ENCODE peak calls at places on chromosomes 13 and 19, in four cellular contexts. R is effector memory CD4-positive, alpha-beta T cell; O is HEK293T; B is SJSA1. F is an unnamed sample.
A peak's percentile ranks its signal among the peaks of the same experiment; 100 is the strongest.

GRCh38 chr19:56119585-56119978 is 1.5 kb downstream of the ZNF787 start:
- DNase-seq in R (no peak), O (no peak), B (no peak), F (peak; percentile 71)

GRCh38 chr19:21321134-21321533 is 8.1 kb downstream of the ZNF708 start:
- DNase-seq in R (no peak), O (no peak), B (no peak), F (no peak)

GRCh38 chr19:5993516-5994406 is 15.8 kb upstream of the RANBP3 start:
- DNase-seq in R (no peak), O (no peak), B (no peak), F (no peak)

GRCh38 chr13:93336733-93337132 is 110.1 kb downstream of the GPC6 start:
- DNase-seq in R (no peak), O (no peak), B (no peak), F (no peak)

GRCh38 chr13:112970552-112971287 is 1.7 kb downstream of the MCF2L start:
- DNase-seq in R (no peak), O (no peak), B (no peak), F (no peak)

GRCh38 chr19:19113040-19113541 is 25.2 kb downstream of the TMEM161A start:
- DNase-seq in R (no peak), O (no peak), B (peak; percentile 32), F (peak; percentile 40)

GRCh38 chr13:36712785-36713184 is 39.0 kb downstream of the SERTM1 start:
- DNase-seq in R (no peak), O (no peak), B (peak; percentile 2), F (no peak)

GRCh38 chr19:11767633-11768133 is 883 bp downstream of the ZNF441 start:
- DNase-seq in R (no peak), O (no peak), B (peak; percentile 35), F (peak; percentile 53)

GRCh38 chr13:41608111-41608510 is 150.8 kb downstream of the RGCC start:
- DNase-seq in R (no peak), O (no peak), B (no peak), F (no peak)

GRCh38 chr19:44738603-44739585 is 9.6 kb upstream of the BCL3 start:
- DNase-seq in R (no peak), O (no peak), B (peak; percentile 58), F (no peak)

GRCh38 chr13:110116072-110116487 is 190.9 kb downstream of the COL4A1 start:
- DNase-seq in R (no peak), O (peak; percentile 42), B (peak; percentile 38), F (no peak)

GRCh38 chr19:31220540-31220939 is 128.7 kb downstream of the TSHZ3 start:
- DNase-seq in R (no peak), O (peak; percentile 19), B (no peak), F (peak; percentile 34)

GRCh38 chr13:110343241-110343865 is 36.3 kb downstream of the COL4A2 start:
- DNase-seq in R (no peak), O (no peak), B (no peak), F (no peak)

GRCh38 chr19:56670961-56671612 is 470 bp downstream of the ZNF835 start:
- DNase-seq in R (no peak), O (no peak), B (no peak), F (no peak)

GRCh38 chr13:113744197-113745000 is 14.6 kb upstream of the TMEM255B start:
- DNase-seq in R (no peak), O (no peak), B (no peak), F (no peak)

GRCh38 chr19:5539431-5539833 is 28.3 kb downstream of the TINCR start:
- DNase-seq in R (no peak), O (no peak), B (no peak), F (no peak)

GRCh38 chr13:42891591-42891990 is 100.5 kb downstream of the EPSTI1 start:
- DNase-seq in R (no peak), O (no peak), B (no peak), F (no peak)

GRCh38 chr13:89950225-89950624 is 1397.3 kb upstream of the MIR17HG start:
- DNase-seq in R (no peak), O (no peak), B (no peak), F (no peak)

GRCh38 chr13:76635232-76636021 is 250.8 kb downstream of the KCTD12 start:
- DNase-seq in R (no peak), O (no peak), B (no peak), F (no peak)

GRCh38 chr13:33057019-33057785 is 41.0 kb downstream of the KL start:
- DNase-seq in R (no peak), O (peak; percentile 45), B (no peak), F (peak; percentile 39)

GRCh38 chr13:109977212-109977968 is 191.0 kb upstream of the IRS2 start:
- DNase-seq in R (no peak), O (no peak), B (no peak), F (no peak)

GRCh38 chr19:16062789-16063188 is 13.5 kb upstream of the TPM4 start:
- DNase-seq in R (no peak), O (peak; percentile 70), B (no peak), F (peak; percentile 65)

GRCh38 chr19:3982701-3983541 is 2.3 kb downstream of the EEF2 start:
- DNase-seq in R (no peak), O (no peak), B (no peak), F (peak; percentile 75)

GRCh38 chr13:111187879-111188643 is 73.0 kb downstream of the ARHGEF7 start:
- DNase-seq in R (no peak), O (no peak), B (no peak), F (no peak)

GRCh38 chr13:98900442-98900841 is 77.4 kb downstream of the DOCK9 start:
- DNase-seq in R (no peak), O (no peak), B (no peak), F (peak; percentile 12)

GRCh38 chr19:50044922-50045321 is 19.1 kb downstream of the ZNF473 start:
- DNase-seq in R (no peak), O (no peak), B (no peak), F (no peak)

GRCh38 chr19:19140476-19140875 is 2.2 kb upstream of the TMEM161A start:
- DNase-seq in R (no peak), O (no peak), B (no peak), F (no peak)

GRCh38 chr19:27972291-27973040 is 1240.5 kb downstream of the UQCRFS1 start:
- DNase-seq in R (no peak), O (no peak), B (peak; percentile 70), F (peak; percentile 60)

GRCh38 chr13:35557475-35557874 is 81.0 kb upstream of the MAB21L1 start:
- DNase-seq in R (no peak), O (no peak), B (no peak), F (no peak)

GRCh38 chr19:18967358-18968146 is 26.5 kb upstream of the HOMER3 start:
- DNase-seq in R (no peak), O (no peak), B (peak; percentile 49), F (no peak)

GRCh38 chr19:29858000-29858596 is 46.3 kb downstream of the CCNE1 start:
- DNase-seq in R (no peak), O (peak; percentile 64), B (no peak), F (peak; percentile 29)

GRCh38 chr13:112531263-112531794 is 56.6 kb downstream of the TUBGCP3 start:
- DNase-seq in R (no peak), O (peak; percentile 32), B (no peak), F (no peak)

GRCh38 chr19:2474232-2475017 is 1.5 kb upstream of the GADD45B start:
- DNase-seq in R (peak; percentile 80), O (peak; percentile 86), B (peak; percentile 96), F (peak; percentile 89)

GRCh38 chr13:37878921-37879320 is 9.3 kb upstream of the TRPC4 start:
- DNase-seq in R (no peak), O (peak; percentile 6), B (no peak), F (no peak)

GRCh38 chr13:31797154-31797775 is 57.9 kb downstream of the RXFP2 start:
- DNase-seq in R (no peak), O (peak; percentile 39), B (peak; percentile 25), F (peak; percentile 67)

GRCh38 chr19:18644144-18645034 is 7.6 kb downstream of the KLHL26 start:
- DNase-seq in R (no peak), O (no peak), B (no peak), F (peak; percentile 70)

GRCh38 chr19:51398096-51398704 is 7.8 kb upstream of the C19orf84 start:
- DNase-seq in R (no peak), O (peak; percentile 23), B (no peak), F (peak; percentile 68)

GRCh38 chr13:47555235-47555634 is 445.8 kb downstream of the SUCLA2 start:
- DNase-seq in R (no peak), O (no peak), B (no peak), F (no peak)